ENCODE peak calls at places on chromosomes 13 and 19, in eight cellular contexts. Q is NB4, G is uterus, K is stomach, A is heart left ventricle, P is A549, T is tibial nerve, I is IMR-90. D is an unnamed sample.

GRCh38 chr13:82298110-82298509 is 1584.2 kb downstream of the SLITRK1 start:
- DNase-seq in Q (no peak), G (no peak), K (no peak), A (no peak), P (no peak), T (no peak), I (no peak), D (no peak)

GRCh38 chr19:38952395-38953165 is 21.8 kb downstream of the MRPS12 start:
- DNase-seq in Q (peak; percentile 64), G (no peak), K (peak; percentile 39), A (no peak), P (peak; percentile 81), T (no peak), I (peak; percentile 16), D (no peak)

GRCh38 chr13:39835253-39835652 is 179.8 kb downstream of the COG6 start:
- DNase-seq in Q (no peak), G (no peak), K (no peak), A (no peak), P (no peak), T (no peak), I (no peak), D (no peak)

GRCh38 chr13:89432997-89433396 is 1761.8 kb downstream of the SLITRK5 start:
- DNase-seq in Q (no peak), G (no peak), K (no peak), A (no peak), P (no peak), T (no peak), I (no peak), D (no peak)

GRCh38 chr19:50325310-50326100 is 3.7 kb downstream of the KCNC3 start:
- DNase-seq in Q (peak; percentile 67), G (no peak), K (peak; percentile 77), A (peak; percentile 75), P (peak; percentile 99), T (no peak), I (peak; percentile 13), D (peak; percentile 99)

GRCh38 chr19:12773571-12773970 is 1.8 kb downstream of the HOOK2 start:
- DNase-seq in Q (peak; percentile 49), G (no peak), K (no peak), A (peak; percentile 59), P (no peak), T (no peak), I (peak; percentile 35), D (no peak)

GRCh38 chr13:97753942-97754670 is 199.4 kb upstream of the IPO5 start:
- DNase-seq in Q (peak; percentile 13), G (no peak), K (no peak), A (no peak), P (no peak), T (no peak), I (no peak), D (no peak)

GRCh38 chr13:76542176-76542575 is 344.0 kb downstream of the KCTD12 start:
- DNase-seq in Q (no peak), G (no peak), K (no peak), A (no peak), P (no peak), T (no peak), I (no peak), D (no peak)

GRCh38 chr19:5101871-5102270 is 133.0 kb downstream of the KDM4B start:
- DNase-seq in Q (no peak), G (no peak), K (no peak), A (no peak), P (no peak), T (no peak), I (no peak), D (no peak)

GRCh38 chr19:13029893-13030292 is 34.6 kb downstream of the NFIX start:
- DNase-seq in Q (peak; percentile 31), G (no peak), K (peak; percentile 65), A (peak; percentile 50), P (no peak), T (no peak), I (no peak), D (no peak)

GRCh38 chr19:38306236-38306635 is 2.2 kb downstream of the C19orf33 start:
- DNase-seq in Q (no peak), G (no peak), K (no peak), A (no peak), P (no peak), T (no peak), I (no peak), D (no peak)

GRCh38 chr19:33468361-33469170 is 53.0 kb downstream of the PEPD start:
- DNase-seq in Q (no peak), G (no peak), K (no peak), A (no peak), P (no peak), T (no peak), I (peak; percentile 56), D (peak; percentile 56)

GRCh38 chr13:31614704-31615103 is 124.6 kb upstream of the RXFP2 start:
- DNase-seq in Q (no peak), G (no peak), K (no peak), A (no peak), P (no peak), T (no peak), I (no peak), D (no peak)

GRCh38 chr19:38003427-38004099 is 96.6 kb downstream of the SIPA1L3 start:
- DNase-seq in Q (peak; percentile 78), G (peak; percentile 55), K (peak; percentile 77), A (peak; percentile 73), P (no peak), T (peak; percentile 42), I (peak; percentile 92), D (peak; percentile 59)

GRCh38 chr13:32537580-32538233 is 888 bp downstream of the N4BP2L2 start:
- DNase-seq in Q (peak; percentile 83), G (peak; percentile 29), K (peak; percentile 26), A (peak; percentile 43), P (no peak), T (no peak), I (no peak), D (no peak)

GRCh38 chr13:100197591-100198365 is 108.9 kb downstream of the PCCA start:
- DNase-seq in Q (no peak), G (no peak), K (peak; percentile 73), A (no peak), P (no peak), T (no peak), I (no peak), D (no peak)

GRCh38 chr13:49287995-49288394 is 40.3 kb downstream of the CDADC1 start:
- DNase-seq in Q (no peak), G (no peak), K (no peak), A (no peak), P (no peak), T (no peak), I (no peak), D (no peak)

GRCh38 chr13:67515895-67516294 is 285.8 kb upstream of the PCDH9 start:
- DNase-seq in Q (no peak), G (no peak), K (no peak), A (no peak), P (no peak), T (no peak), I (peak; percentile 75), D (no peak)

GRCh38 chr19:40080289-40080688 is 10.5 kb downstream of the ZNF780A start:
- DNase-seq in Q (no peak), G (no peak), K (no peak), A (no peak), P (no peak), T (no peak), I (no peak), D (no peak)

GRCh38 chr19:40078377-40078776 is 12.4 kb downstream of the ZNF780A start:
- DNase-seq in Q (no peak), G (no peak), K (no peak), A (no peak), P (no peak), T (no peak), I (no peak), D (no peak)
- TF ChIP-seq POLR2A in Q (no peak), G (no peak), K (no peak), A (no peak), P (no peak), T (no peak), I (no peak), D (no peak)

GRCh38 chr19:54673222-54673621 is 10.4 kb downstream of the LILRB4 start:
- DNase-seq in Q (no peak), G (no peak), K (no peak), A (no peak), P (no peak), T (no peak), I (no peak), D (no peak)

GRCh38 chr19:54667217-54667616 is 4.4 kb downstream of the LILRB4 start:
- DNase-seq in Q (no peak), G (no peak), K (no peak), A (no peak), P (no peak), T (no peak), I (no peak), D (no peak)

GRCh38 chr19:54668353-54668752 is 5.6 kb downstream of the LILRB4 start:
- DNase-seq in Q (no peak), G (no peak), K (no peak), A (no peak), P (no peak), T (no peak), I (no peak), D (no peak)

GRCh38 chr19:54674021-54674617 is 11.3 kb downstream of the LILRB4 start:
- DNase-seq in Q (peak; percentile 61), G (no peak), K (no peak), A (no peak), P (peak; percentile 49), T (no peak), I (no peak), D (peak; percentile 32)

GRCh38 chr19:54670576-54671347 is 8.0 kb downstream of the LILRB4 start:
- DNase-seq in Q (no peak), G (no peak), K (no peak), A (no peak), P (no peak), T (no peak), I (no peak), D (no peak)
- TF ChIP-seq POLR2A in Q (no peak), G (no peak), K (no peak), A (no peak), P (no peak), T (no peak), I (no peak), D (no peak)

GRCh38 chr13:111076156-111077013 is 38.7 kb upstream of the ARHGEF7 start:
- DNase-seq in Q (no peak), G (no peak), K (no peak), A (no peak), P (no peak), T (no peak), I (no peak), D (no peak)
- TF ChIP-seq POLR2A in Q (no peak), G (no peak), K (no peak), A (no peak), P (no peak), T (no peak), I (no peak), D (no peak)

GRCh38 chr19:51548891-51549305 is 17.4 kb upstream of the SIGLEC6 start:
- DNase-seq in Q (no peak), G (no peak), K (no peak), A (no peak), P (no peak), T (no peak), I (no peak), D (no peak)

GRCh38 chr19:51548213-51548651 is 16.8 kb upstream of the SIGLEC6 start:
- DNase-seq in Q (peak; percentile 45), G (no peak), K (no peak), A (no peak), P (no peak), T (no peak), I (no peak), D (no peak)

GRCh38 chr19:51550848-51551672 is 19.6 kb upstream of the SIGLEC6 start:
- DNase-seq in Q (peak; percentile 9), G (no peak), K (no peak), A (no peak), P (no peak), T (no peak), I (no peak), D (no peak)

GRCh38 chr19:51547397-51548212 is 16.1 kb upstream of the SIGLEC6 start:
- DNase-seq in Q (peak; percentile 82), G (no peak), K (no peak), A (no peak), P (no peak), T (no peak), I (no peak), D (no peak)

GRCh38 chr19:51549533-51550324 is 18.3 kb upstream of the SIGLEC6 start:
- DNase-seq in Q (no peak), G (no peak), K (no peak), A (no peak), P (no peak), T (no peak), I (no peak), D (no peak)
- TF ChIP-seq POLR2A in Q (no peak), G (no peak), K (no peak), A (no peak), P (no peak), T (no peak), I (no peak), D (no peak)